ENCODE peak calls at places on chromosomes 12 and 14, in ten cellular contexts. Y is heart left ventricle, T is GM06990, E is dorsolateral prefrontal cortex, Z is testis, W is tibial nerve, Q is endodermal cell, D is GM12878, L is spleen, S is lower lobe of right lung. C is an unnamed sample.

GRCh38 chr14:69291396-69291795 is 31.4 kb downstream of the GALNT16 start:
- DNase-seq in Y (no peak), T (no peak), Q (peak), D (no peak), E (no peak), W (no peak), L (no peak), Z (no peak), S (no peak), C (no peak)

GRCh38 chr12:110661337-110661972 is 27.5 kb downstream of the HVCN1 start:
- DNase-seq in Q (no peak), T (peak), W (peak), S (peak), D (peak), Y (peak), Z (peak), E (no peak), L (peak), C (peak)

GRCh38 chr12:103966736-103967135 is 1.1 kb downstream of the TDG start:
- DNase-seq in D (no peak), T (no peak), W (no peak), Z (no peak), Q (no peak), L (no peak), E (no peak), S (no peak), Y (no peak), C (no peak)

GRCh38 chr14:54789166-54789565 is 113.5 kb downstream of the GCH1 start:
- DNase-seq in Z (no peak), W (no peak), Q (peak), L (no peak), S (no peak), Y (no peak), T (no peak), D (no peak), E (no peak), C (no peak)

GRCh38 chr12:50224026-50224692 is 57.0 kb upstream of the CERS5 start:
- DNase-seq in Z (no peak), Y (no peak), L (no peak), Q (peak), E (no peak), D (no peak), W (no peak), S (no peak), T (peak), C (peak)

GRCh38 chr12:117073611-117074010 is 25.6 kb downstream of the TESC start:
- DNase-seq in S (no peak), L (no peak), E (no peak), Y (no peak), Z (peak), D (no peak), Q (no peak), T (no peak), W (no peak), C (no peak)

GRCh38 chr12:62899568-62900390 is 35.2 kb downstream of the PPM1H start:
- DNase-seq in Q (no peak), L (no peak), D (no peak), T (no peak), Z (no peak), Y (no peak), W (no peak), S (no peak), E (no peak), C (no peak)

GRCh38 chr12:95997911-95998510 is 1.9 kb upstream of the HAL start:
- DNase-seq in D (no peak), Z (no peak), L (no peak), Y (no peak), S (no peak), T (no peak), E (no peak), W (no peak), Q (no peak), C (no peak)

GRCh38 chr12:58916891-58917570 is 3.3 kb downstream of the LRIG3 start:
- DNase-seq in Y (no peak), Q (no peak), Z (no peak), E (no peak), L (no peak), T (no peak), S (no peak), D (no peak), W (no peak), C (peak)

GRCh38 chr12:88362439-88362838 is 217.8 kb downstream of the KITLG start:
- DNase-seq in W (no peak), S (no peak), Z (no peak), Y (no peak), L (no peak), D (no peak), Q (no peak), E (no peak), T (no peak), C (no peak)

GRCh38 chr14:99505089-99505488 is 23.9 kb downstream of the CCNK start:
- DNase-seq in L (no peak), Y (no peak), D (no peak), Q (no peak), Z (no peak), T (no peak), E (no peak), S (no peak), W (no peak), C (no peak)

GRCh38 chr14:29548948-29549370 is 378.7 kb downstream of the PRKD1 start:
- DNase-seq in Y (no peak), T (no peak), S (no peak), Q (no peak), D (peak), Z (peak), E (no peak), L (no peak), W (peak), C (no peak)

GRCh38 chr12:82745807-82746206 is 59.1 kb downstream of the TMTC2 start:
- DNase-seq in D (no peak), Z (no peak), T (no peak), E (no peak), Q (no peak), L (no peak), S (no peak), Y (no peak), W (no peak), C (no peak)

GRCh38 chr12:74317078-74317581 is 220.5 kb upstream of the ATXN7L3B start:
- DNase-seq in Z (peak), S (no peak), W (peak), T (no peak), D (no peak), Y (peak), E (no peak), L (no peak), Q (peak), C (no peak)

GRCh38 chr12:49304161-49304560 is 9.2 kb downstream of the PRPH start:
- DNase-seq in Z (no peak), L (peak), Y (no peak), S (no peak), Q (no peak), E (no peak), W (no peak), D (no peak), T (no peak), C (no peak)

GRCh38 chr12:120047072-120047471 is 58.0 kb downstream of the BICDL1 start:
- DNase-seq in E (no peak), Y (no peak), T (no peak), Q (no peak), Z (no peak), L (no peak), S (no peak), D (no peak), W (no peak), C (no peak)

GRCh38 chr12:124457287-124458219 is 109.9 kb downstream of the NCOR2 start:
- DNase-seq in E (peak), Z (peak), D (no peak), Q (no peak), W (peak), T (peak), S (peak), Y (peak), L (peak), C (peak)

GRCh38 chr12:40058721-40059190 is 47.1 kb downstream of the SLC2A13 start:
- DNase-seq in L (no peak), W (no peak), E (no peak), D (no peak), T (no peak), Z (no peak), Y (peak), Q (no peak), S (no peak), C (no peak)

GRCh38 chr12:104464899-104465298 is 8.2 kb downstream of the CHST11 start:
- DNase-seq in W (no peak), Y (no peak), Q (no peak), L (no peak), D (no peak), S (no peak), T (no peak), E (no peak), Z (no peak), C (no peak)

GRCh38 chr12:87784350-87784749 is 244.9 kb downstream of the C12orf50 start:
- DNase-seq in Q (no peak), L (peak), Y (no peak), Z (peak), T (no peak), E (no peak), S (no peak), W (no peak), D (no peak), C (no peak)

GRCh38 chr12:39966251-39966650 is 139.6 kb downstream of the SLC2A13 start:
- DNase-seq in S (no peak), E (no peak), Q (no peak), W (no peak), T (no peak), L (no peak), D (no peak), Z (no peak), Y (no peak), C (no peak)

GRCh38 chr14:88005050-88005481 is at the start of gene GPR65:
- DNase-seq in T (peak), S (no peak), L (no peak), W (no peak), Z (no peak), Y (no peak), Q (no peak), E (no peak), D (peak), C (no peak)

GRCh38 chr12:50314629-50315312 is 31.5 kb upstream of the LIMA1 start:
- DNase-seq in Q (peak), D (no peak), Z (no peak), Y (no peak), S (no peak), T (peak), W (no peak), E (no peak), L (no peak), C (no peak)

GRCh38 chr12:31597066-31597465 is 6.1 kb upstream of the DENND5B start:
- DNase-seq in T (no peak), Z (no peak), Y (no peak), E (no peak), D (no peak), S (no peak), L (no peak), Q (no peak), W (no peak), C (no peak)

GRCh38 chr12:124236651-124237050 is 58.2 kb upstream of the RFLNA start:
- DNase-seq in E (no peak), S (no peak), W (no peak), Y (no peak), Q (no peak), Z (no peak), L (no peak), D (no peak), T (no peak), C (peak)

GRCh38 chr12:69935651-69936100 is 110.6 kb downstream of the MYRFL start:
- DNase-seq in T (no peak), L (no peak), W (no peak), S (no peak), Y (peak), Q (peak), Z (no peak), E (peak), D (no peak), C (no peak)

GRCh38 chr12:1928439-1929121 is 10.1 kb upstream of the CACNA2D4 start:
- DNase-seq in Y (no peak), L (peak), Q (peak), E (peak), S (peak), W (no peak), T (no peak), D (no peak), Z (peak), C (no peak)

GRCh38 chr12:84355561-84355960 is 557.0 kb downstream of the SLC6A15 start:
- DNase-seq in W (no peak), Z (no peak), S (no peak), D (no peak), Q (no peak), L (no peak), T (no peak), E (no peak), Y (no peak), C (no peak)

GRCh38 chr12:117643971-117644370 is 282.5 kb upstream of the NOS1 start:
- DNase-seq in S (no peak), Q (peak), D (no peak), Y (no peak), E (no peak), Z (no peak), W (no peak), T (no peak), L (no peak), C (no peak)

GRCh38 chr14:32134448-32135070 is 57.5 kb downstream of the ARHGAP5 start:
- DNase-seq in Y (no peak), T (no peak), Z (no peak), W (no peak), S (no peak), E (no peak), D (no peak), Q (no peak), L (no peak), C (no peak)

GRCh38 chr12:75481013-75481705 is 604 bp downstream of the GLIPR1 start:
- DNase-seq in L (no peak), D (no peak), Q (no peak), Y (no peak), S (no peak), W (no peak), Z (no peak), E (no peak), T (no peak), C (no peak)

GRCh38 chr14:69161590-69161989 is 8.7 kb upstream of the DCAF5 start:
- DNase-seq in S (no peak), Q (no peak), T (no peak), Z (no peak), Y (no peak), W (no peak), D (no peak), E (no peak), L (no peak), C (no peak)

GRCh38 chr12:120998435-120998834 is 17.9 kb downstream of the C12orf43 start:
- DNase-seq in Z (no peak), L (no peak), W (no peak), T (no peak), E (no peak), Q (no peak), Y (no peak), D (no peak), S (no peak), C (no peak)

GRCh38 chr14:104294983-104295680 is 156.7 kb downstream of the KIF26A start:
- DNase-seq in S (peak), T (no peak), Z (no peak), L (no peak), W (no peak), Q (peak), Y (peak), D (no peak), E (peak), C (peak)

GRCh38 chr14:104294628-104294982 is 156.2 kb downstream of the KIF26A start:
- DNase-seq in E (peak), W (no peak), T (no peak), S (no peak), Y (peak), L (no peak), Q (no peak), D (no peak), Z (no peak), C (peak)

GRCh38 chr14:104292084-104292970 is 153.9 kb downstream of the KIF26A start:
- DNase-seq in W (no peak), D (no peak), Y (peak), E (peak), T (no peak), Q (peak), Z (no peak), S (peak), L (no peak), C (peak)

GRCh38 chr14:104293851-104294627 is 155.7 kb downstream of the KIF26A start:
- DNase-seq in E (peak), Q (peak), D (no peak), L (peak), Z (no peak), T (no peak), W (no peak), Y (peak), S (peak), C (peak)

DNA sequence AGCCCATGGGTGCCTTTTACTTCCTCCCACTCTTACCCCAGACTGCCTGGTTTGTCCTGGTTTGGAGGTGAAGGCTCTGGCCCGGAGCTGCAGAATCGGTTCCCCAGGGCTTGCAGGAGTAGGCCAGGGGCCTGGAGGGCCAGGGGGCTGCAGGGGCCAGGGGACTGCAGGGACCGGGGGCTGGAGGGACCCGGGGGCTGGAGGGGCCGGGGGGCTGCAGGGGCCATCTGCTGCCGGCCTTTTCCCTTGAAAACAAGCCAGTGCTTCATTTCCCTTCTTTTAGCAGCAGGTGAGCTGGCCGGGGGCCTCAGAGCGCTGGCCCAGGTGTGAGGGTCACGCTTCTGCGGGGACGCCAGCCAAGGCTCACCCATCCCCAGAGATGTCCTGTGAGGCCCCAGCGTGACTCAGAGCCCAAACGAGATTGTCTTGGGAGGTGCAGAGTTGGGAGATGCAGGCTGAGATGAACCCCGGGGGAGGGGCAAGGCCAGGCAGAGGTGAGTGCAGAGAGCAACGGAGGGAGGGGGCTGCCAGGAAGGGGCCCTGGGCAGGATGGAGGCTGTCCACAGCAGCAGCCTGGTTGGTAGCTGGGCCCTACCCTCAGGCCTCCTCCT is 154.9 kb downstream of the KIF26A start:
- DNase-seq in T (no peak), S (peak), D (no peak), L (peak), E (peak), Z (no peak), Q (peak), Y (peak), W (no peak), C (peak)
- TF ChIP-seq CTCF in T (no peak), S (no peak), D (no peak), L (no peak), E (no peak), Z (no peak), Q (no peak), Y (no peak), W (no peak), C (no peak)

GRCh38 chr12:108191938-108192337 is 62.9 kb downstream of the WSCD2 start:
- DNase-seq in S (no peak), D (no peak), E (no peak), W (no peak), T (no peak), Y (no peak), Z (no peak), L (no peak), Q (no peak), C (no peak)

GRCh38 chr12:108187831-108188230 is 58.7 kb downstream of the WSCD2 start:
- DNase-seq in S (no peak), Z (no peak), T (no peak), Y (no peak), E (no peak), Q (no peak), D (no peak), W (no peak), L (no peak), C (no peak)

GRCh38 chr12:108191086-108191485 is 62.0 kb downstream of the WSCD2 start:
- DNase-seq in Y (no peak), Q (no peak), D (no peak), W (no peak), E (no peak), S (no peak), Z (no peak), L (no peak), T (no peak), C (no peak)

GRCh38 chr12:108193493-108193892 is 64.4 kb downstream of the WSCD2 start:
- DNase-seq in Z (no peak), W (no peak), E (no peak), T (no peak), S (no peak), Q (no peak), Y (no peak), D (no peak), L (no peak), C (no peak)

DNA sequence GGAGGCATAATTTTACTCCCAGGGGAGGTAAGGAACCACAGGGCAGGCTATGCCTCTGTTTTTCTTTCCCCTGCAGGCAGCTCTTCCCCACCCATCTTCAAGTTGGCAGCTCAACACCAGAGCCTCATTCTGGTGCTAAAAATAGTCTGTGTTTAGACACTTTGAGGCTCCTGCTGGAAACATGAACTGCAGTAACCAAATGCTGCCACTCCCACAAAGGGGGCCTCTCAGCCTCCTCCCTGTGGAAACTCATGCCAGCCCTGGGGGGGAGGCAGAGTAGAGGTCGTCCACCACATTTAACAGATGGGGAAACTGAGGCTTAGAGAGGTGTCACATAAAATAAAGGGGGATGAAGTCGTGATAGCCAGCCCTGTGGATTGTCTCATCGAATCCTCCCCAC is 61.4 kb downstream of the WSCD2 start:
- DNase-seq in W (peak), E (no peak), Z (no peak), S (no peak), L (no peak), T (no peak), Y (peak), D (no peak), Q (no peak), C (no peak)
- TF ChIP-seq CTCF in W (no peak), E (no peak), Z (no peak), S (no peak), L (no peak), T (no peak), Y (no peak), D (no peak), Q (peak), C (no peak)

GRCh38 chr14:96055065-96055752 is 16.0 kb downstream of the C14orf132 start:
- DNase-seq in Q (no peak), L (peak), T (no peak), E (no peak), Z (no peak), Y (no peak), S (no peak), W (no peak), D (no peak), C (no peak)
- TF ChIP-seq CTCF in Q (no peak), L (no peak), T (no peak), E (no peak), Z (no peak), Y (no peak), S (no peak), W (no peak), D (no peak), C (no peak)

GRCh38 chr12:52083638-52083996 is 4.1 kb downstream of the SMIM41 start:
- DNase-seq in E (no peak), W (no peak), Y (no peak), S (no peak), Q (no peak), L (no peak), T (no peak), Z (no peak), D (no peak), C (no peak)
- TF ChIP-seq CTCF in E (no peak), W (no peak), Y (no peak), S (no peak), Q (no peak), L (peak), T (no peak), Z (no peak), D (no peak), C (no peak)

GRCh38 chr12:12503384-12504078 is 59.1 kb downstream of the DUSP16 start:
- DNase-seq in S (no peak), Q (peak), L (no peak), T (peak), E (no peak), W (no peak), D (no peak), Y (no peak), Z (no peak), C (no peak)
- TF ChIP-seq CTCF in S (no peak), Q (peak), L (no peak), T (peak), E (no peak), W (no peak), D (no peak), Y (no peak), Z (no peak), C (no peak)

DNA sequence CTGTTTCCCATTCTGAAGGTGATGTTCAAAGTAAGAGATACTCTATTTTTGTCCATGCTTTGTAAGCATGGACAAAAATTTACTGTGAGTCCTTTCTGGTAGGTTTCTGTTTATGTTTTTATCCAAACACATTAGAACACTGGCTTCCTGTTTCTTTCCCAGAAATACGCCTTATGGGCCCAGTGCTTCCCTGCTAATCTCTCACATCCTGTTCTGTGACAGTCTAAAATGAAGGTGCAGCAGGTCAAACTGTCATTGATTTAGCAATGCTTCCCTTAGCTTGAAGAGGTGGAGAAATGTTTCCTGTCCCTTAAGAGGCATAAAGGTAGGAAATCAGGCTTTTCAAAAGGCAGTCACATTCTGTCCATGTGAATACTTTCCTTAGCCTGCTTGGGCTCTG is 305.6 kb downstream of the RPS29 start:
- DNase-seq in T (no peak), Y (no peak), W (no peak), D (no peak), L (no peak), E (no peak), Q (no peak), Z (no peak), S (no peak), C (no peak)
- TF ChIP-seq CTCF in T (no peak), Y (no peak), W (no peak), D (no peak), L (no peak), E (no peak), Q (no peak), Z (no peak), S (no peak), C (no peak)

C was measured in transverse colon.